ENCODE peak calls at places on chromosomes 6 and 20, in six cellular contexts. Q is left ventricle myocardium superior; T is activated CD4-positive, alpha-beta T cell treated with anti-CD3 and anti-CD28 coated beads, Interleukin-2, amount 10 ng/mL, durations not matched to agents 7 days and 5 days; F is tibial nerve; K is amygdala; U is stimulated activated CD8-positive, alpha-beta memory T cell treated with anti-CD3 and anti-CD28 coated beads, Interleukin-7, amount 100 ng/mL, for 1 hour. E is an unnamed sample.

GRCh38 chr6:286681-287499 is 5.4 kb upstream of the DUSP22 start:
- DNase-seq in Q (no peak), T (peak), F (peak), K (no peak), U (no peak), E (no peak)

GRCh38 chr6:14716499-14717146 is 529.2 kb upstream of the JARID2 start:
- DNase-seq in Q (no peak), T (no peak), F (no peak), K (no peak), U (no peak), E (no peak)

GRCh38 chr6:17884501-17885039 is 102.9 kb downstream of the KIF13A start:
- DNase-seq in Q (no peak), T (no peak), F (no peak), K (no peak), U (no peak), E (no peak)

GRCh38 chr20:4014031-4014474 is 1.3 kb downstream of the RNF24 start:
- DNase-seq in Q (no peak), T (peak), F (peak), K (no peak), U (no peak), E (peak)

GRCh38 chr6:13575377-13575775 is 975 bp downstream of the SIRT5 start:
- DNase-seq in Q (no peak), T (no peak), F (peak), K (no peak), U (no peak), E (no peak)

GRCh38 chr20:13800728-13801134 is 15.9 kb downstream of the NDUFAF5 start:
- DNase-seq in Q (peak), T (no peak), F (peak), K (peak), U (no peak), E (no peak)

GRCh38 chr6:107603029-107603428 is 113.1 kb downstream of the SOBP start:
- DNase-seq in Q (no peak), T (no peak), F (no peak), K (no peak), U (no peak), E (no peak)

GRCh38 chr6:133704371-133704770 is 184.5 kb upstream of the TCF21 start:
- DNase-seq in Q (no peak), T (no peak), F (no peak), K (no peak), U (no peak), E (no peak)

GRCh38 chr20:48040491-48040890 is 255.2 kb upstream of the SULF2 start:
- DNase-seq in Q (no peak), T (no peak), F (no peak), K (no peak), U (no peak), E (no peak)

GRCh38 chr6:166657531-166657930 is 30.5 kb upstream of the RPS6KA2 start:
- DNase-seq in Q (no peak), T (no peak), F (no peak), K (no peak), U (no peak), E (no peak)

GRCh38 chr20:40197744-40198143 is 491.3 kb downstream of the MAFB start:
- DNase-seq in Q (no peak), T (no peak), F (peak), K (no peak), U (no peak), E (no peak)

GRCh38 chr20:60254901-60255411 is 296.7 kb downstream of the CDH26 start:
- DNase-seq in Q (no peak), T (no peak), F (peak), K (no peak), U (no peak), E (no peak)

GRCh38 chr6:121305957-121306607 is 28.2 kb downstream of the TBC1D32 start:
- DNase-seq in Q (no peak), T (no peak), F (no peak), K (no peak), U (no peak), E (no peak)

GRCh38 chr6:167748046-167748445 is 78.7 kb upstream of the AFDN start:
- DNase-seq in Q (no peak), T (no peak), F (no peak), K (no peak), U (no peak), E (no peak)

GRCh38 chr20:19621072-19621471 is 137.0 kb upstream of the RIN2 start:
- DNase-seq in Q (no peak), T (no peak), F (no peak), K (no peak), U (no peak), E (no peak)

GRCh38 chr6:161266866-161267265 is 7.0 kb downstream of the AGPAT4 start:
- DNase-seq in Q (no peak), T (no peak), F (no peak), K (no peak), U (no peak), E (no peak)

GRCh38 chr20:7094438-7094997 is 327.0 kb downstream of the BMP2 start:
- DNase-seq in Q (no peak), T (no peak), F (no peak), K (no peak), U (no peak), E (no peak)

GRCh38 chr6:169038691-169039090 is 215.0 kb downstream of the THBS2 start:
- DNase-seq in Q (no peak), T (no peak), F (no peak), K (no peak), U (no peak), E (no peak)

GRCh38 chr6:69835414-69836179 is 30.8 kb upstream of the COL19A1 start:
- DNase-seq in Q (no peak), T (no peak), F (peak), K (peak), U (no peak), E (peak)

E was measured in NCI-H1048.